ENCODE peak calls at places on chromosomes 4 and X, in nine cellular contexts. M is hepatocyte, G is neuronal stem cell, R is suprapubic skin, H is left lung, W is uterus, E is gastrocnemius medialis, N is sigmoid colon, J is tibial artery. S is an unnamed sample.

GRCh38 chr4:100742045-100742444 is 224.2 kb upstream of the EMCN start:
- DNase-seq in R (no peak), J (no peak), W (no peak), N (no peak), E (no peak), H (no peak), G (no peak), M (no peak), S (no peak)

GRCh38 chr4:135564090-135564489 is 1362.5 kb upstream of the PABPC4L start:
- DNase-seq in N (no peak), M (no peak), W (no peak), R (no peak), J (no peak), E (no peak), G (no peak), H (no peak), S (no peak)

GRCh38 chrX:148380614-148381561 is 119.5 kb upstream of the AFF2 start:
- DNase-seq in M (peak; percentile 19), N (no peak), W (no peak), H (no peak), R (no peak), E (no peak), J (no peak), G (no peak), S (no peak)

GRCh38 chr4:21790437-21791029 is 158.0 kb downstream of the KCNIP4 start:
- DNase-seq in N (no peak), E (no peak), H (no peak), G (no peak), R (no peak), W (no peak), M (peak; percentile 49), J (no peak), S (no peak)

GRCh38 chrX:153612413-153612812 is 13.5 kb upstream of the CCNQ start:
- DNase-seq in M (no peak), G (no peak), N (no peak), W (no peak), R (no peak), E (no peak), H (no peak), J (no peak), S (no peak)

GRCh38 chr4:74364649-74365491 is at the start of gene EREG:
- DNase-seq in G (peak; percentile 32), N (peak; percentile 65), E (no peak), W (peak; percentile 13), R (no peak), J (no peak), H (peak; percentile 44), M (peak; percentile 45), S (no peak)

GRCh38 chrX:71253253-71254091 is 468 bp downstream of the ZMYM3 start:
- DNase-seq in W (peak; percentile 53), G (peak; percentile 15), R (no peak), N (no peak), H (no peak), E (peak; percentile 37), J (no peak), M (peak; percentile 60), S (no peak)

GRCh38 chr4:110610940-110611785 is 11.7 kb downstream of the PITX2 start:
- DNase-seq in G (peak; percentile 20), J (no peak), H (no peak), E (no peak), W (no peak), R (no peak), N (no peak), M (no peak), S (no peak)

GRCh38 chr4:82733636-82734035 is 65.0 kb downstream of the SCD5 start:
- DNase-seq in N (no peak), R (no peak), G (no peak), H (no peak), M (peak; percentile 32), W (no peak), J (no peak), E (no peak), S (no peak)

GRCh38 chr4:24664956-24665355 is 80.6 kb upstream of the DHX15 start:
- DNase-seq in M (no peak), E (no peak), N (no peak), J (no peak), H (no peak), R (no peak), G (no peak), W (no peak), S (no peak)

GRCh38 chr4:71607780-71608673 is 175.9 kb downstream of the GC start:
- DNase-seq in H (no peak), J (no peak), R (no peak), M (peak; percentile 12), E (no peak), W (no peak), N (no peak), G (no peak), S (no peak)

GRCh38 chr4:47551682-47552081 is 66.6 kb downstream of the ATP10D start:
- DNase-seq in N (no peak), R (no peak), W (no peak), E (no peak), H (no peak), G (no peak), J (no peak), M (no peak), S (no peak)

GRCh38 chrX:81261576-81261975 is 59.7 kb downstream of the SH3BGRL start:
- DNase-seq in W (no peak), R (no peak), J (no peak), H (no peak), N (no peak), G (no peak), E (no peak), M (no peak), S (no peak)

GRCh38 chrX:81259008-81259713 is 57.3 kb downstream of the SH3BGRL start:
- DNase-seq in G (no peak), J (no peak), R (no peak), W (no peak), M (no peak), H (no peak), E (no peak), N (no peak), S (no peak)

GRCh38 chrX:81259714-81260395 is 58.0 kb downstream of the SH3BGRL start:
- DNase-seq in W (no peak), H (no peak), N (no peak), J (no peak), R (no peak), G (no peak), M (no peak), E (no peak), S (no peak)

GRCh38 chrX:81263067-81263466 is 61.2 kb downstream of the SH3BGRL start:
- DNase-seq in N (no peak), R (no peak), M (no peak), G (peak; percentile 2), H (no peak), W (no peak), J (no peak), E (no peak), S (no peak)

GRCh38 chrX:81257817-81258216 is 55.9 kb downstream of the SH3BGRL start:
- DNase-seq in M (no peak), R (no peak), N (no peak), E (no peak), H (no peak), G (no peak), W (no peak), J (no peak), S (no peak)
- H3K27ac ChIP-seq in M (no peak overlapping the region), R (no peak overlapping the region), N (peak overlapping the region; percentile 84), E (no peak overlapping the region), H (no peak overlapping the region), G (no peak overlapping the region), W (peak overlapping the region; percentile 23), J (peak overlapping the region; percentile 72), S (no peak overlapping the region)

GRCh38 chr4:153246446-153247115 is 42.3 kb downstream of the TRIM2 start:
- DNase-seq in E (no peak), R (no peak), J (no peak), M (no peak), W (no peak), G (no peak), H (no peak), N (no peak), S (no peak)

GRCh38 chr4:153248641-153249198 is 44.5 kb downstream of the TRIM2 start:
- DNase-seq in R (no peak), J (no peak), G (no peak), M (no peak), W (peak; percentile 22), E (no peak), H (peak; percentile 37), N (no peak), S (no peak)

GRCh38 chr4:153244969-153245368 is 40.7 kb downstream of the TRIM2 start:
- DNase-seq in J (no peak), R (no peak), E (no peak), W (no peak), H (no peak), G (no peak), M (peak; percentile 32), N (no peak), S (no peak)

GRCh38 chr4:153245775-153246174 is 41.5 kb downstream of the TRIM2 start:
- DNase-seq in N (no peak), G (no peak), W (no peak), R (no peak), H (no peak), M (no peak), J (no peak), E (no peak), S (no peak)

DNA sequence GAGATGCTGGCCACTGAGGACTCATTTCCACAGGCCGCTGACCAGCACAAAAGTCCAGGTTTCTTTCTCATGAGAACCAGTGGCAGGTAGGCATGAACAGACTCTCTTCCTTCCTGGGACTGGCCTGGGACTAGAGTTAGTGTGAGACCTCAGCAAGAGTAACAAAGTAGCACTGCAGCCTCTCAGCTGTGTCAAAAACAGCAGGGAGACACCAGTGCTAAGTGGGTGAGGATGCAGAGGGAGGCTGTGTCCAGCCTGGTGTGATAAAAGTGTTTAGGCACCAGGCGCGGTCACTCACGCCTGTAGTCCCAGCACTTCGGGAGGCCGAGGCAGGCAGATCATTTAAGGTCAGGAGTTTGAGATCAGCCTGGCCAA is 42.9 kb downstream of the TRIM2 start:
- DNase-seq in M (no peak), E (no peak), R (no peak), H (no peak), G (no peak), N (no peak), W (no peak), J (no peak), S (no peak)
- H3K4me1 ChIP-seq in M (peaks cover 45% of the 10 kb centered on the region), E (peaks cover 7% of the 10 kb centered on the region), R (peaks cover 20% of the 10 kb centered on the region), H (no peaks in the 10 kb centered on the region), G (peaks cover 19% of the 10 kb centered on the region), N (peaks cover 24% of the 10 kb centered on the region), W (no peaks in the 10 kb centered on the region), J (no peaks in the 10 kb centered on the region), S (no peaks in the 10 kb centered on the region)

GRCh38 chrX:19886375-19886774 is 1.0 kb downstream of the SH3KBP1 start:
- DNase-seq in M (no peak), W (no peak), H (no peak), N (no peak), E (no peak), G (no peak), J (no peak), R (no peak), S (no peak)
- H3K27ac ChIP-seq in M (no peak overlapping the region), W (no peak overlapping the region), H (no peak overlapping the region), N (no peak overlapping the region), E (no peak overlapping the region), G (no peak overlapping the region), J (peak overlapping the region; percentile 52), R (no peak overlapping the region), S (no peak overlapping the region)

GRCh38 chr4:173520921-173521473 is 9.0 kb downstream of the HAND2 start:
- DNase-seq in J (no peak), H (no peak), R (no peak), W (no peak), E (no peak), G (no peak), N (peak; percentile 79), M (no peak), S (no peak)
- H3K4me1 ChIP-seq in J (no peaks in the 10 kb centered on the region), H (peaks cover 6% of the 10 kb centered on the region), R (peaks cover 56% of the 10 kb centered on the region), W (no peaks in the 10 kb centered on the region), E (peaks cover 16% of the 10 kb centered on the region), G (peaks cover 6% of the 10 kb centered on the region), N (peaks cover 43% of the 10 kb centered on the region), M (peaks cover 38% of the 10 kb centered on the region), S (peaks cover 45% of the 10 kb centered on the region)

S was measured in right atrium auricular region.